ENCODE peak calls at places on chromosomes 6 and 20, in six cellular contexts. T is Panc1, P is SJSA1, S is upper lobe of left lung, M is tibial nerve, G is gastrocnemius medialis. C is an unnamed sample.

GRCh38 chr6:54586251-54586650 is 260.3 kb upstream of the FAM83B start:
- DNase-seq in T (no peak), P (no peak), S (no peak), M (no peak), G (no peak), C (no peak)

GRCh38 chr6:43223175-43223574 is 6.1 kb downstream of the DNPH1 start:
- DNase-seq in T (no peak), P (no peak), S (no peak), M (no peak), G (no peak), C (no peak)

GRCh38 chr20:45114465-45115385 is at the start of gene WFDC5:
- DNase-seq in T (no peak), P (no peak), S (no peak), M (no peak), G (no peak), C (no peak)

GRCh38 chr6:44407951-44408670 is 20.6 kb downstream of the CDC5L start:
- DNase-seq in T (no peak), P (no peak), S (no peak), M (no peak), G (no peak), C (no peak)

GRCh38 chr6:100105919-100106318 is 111.9 kb upstream of the MCHR2 start:
- DNase-seq in T (no peak), P (no peak), S (no peak), M (no peak), G (no peak), C (no peak)

GRCh38 chr20:33235696-33236095 is at the start of gene BPIFA1:
- DNase-seq in T (no peak), P (no peak), S (no peak), M (no peak), G (no peak), C (no peak)

GRCh38 chr6:156977527-156978291 is 200.5 kb downstream of the ARID1B start:
- DNase-seq in T (no peak), P (no peak), S (peak), M (no peak), G (peak), C (peak)

GRCh38 chr20:15113374-15113773 is 776.0 kb upstream of the FLRT3 start:
- DNase-seq in T (no peak), P (no peak), S (no peak), M (no peak), G (no peak), C (no peak)

GRCh38 chr6:142294681-142295080 is 7.1 kb upstream of the ADGRG6 start:
- DNase-seq in T (no peak), P (no peak), S (no peak), M (no peak), G (no peak), C (no peak)

GRCh38 chr6:11050735-11051134 is 6.6 kb upstream of the ELOVL2 start:
- DNase-seq in T (no peak), P (peak), S (no peak), M (no peak), G (no peak), C (no peak)

DNA sequence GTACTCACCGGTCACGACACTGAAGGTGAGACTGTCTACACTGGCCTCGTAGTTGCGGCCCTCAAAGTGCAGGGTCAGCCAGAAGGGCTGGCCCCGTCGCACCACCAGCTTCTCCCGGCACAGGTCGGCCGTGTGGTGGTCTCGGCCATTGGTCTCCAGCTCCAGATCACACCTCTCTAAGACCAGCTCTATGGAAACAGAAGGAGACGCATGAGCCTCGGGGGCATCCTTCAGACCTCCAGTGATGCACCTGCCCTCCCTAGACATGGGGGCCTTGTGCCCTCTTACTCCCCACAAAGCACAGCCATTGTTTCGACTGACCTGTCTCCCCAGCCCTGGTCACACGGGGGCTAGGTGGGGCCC is 3.7 kb downstream of the TGM2 start:
- DNase-seq in T (no peak), P (no peak), S (no peak), M (no peak), G (no peak), C (no peak)
- H3K27ac ChIP-seq in T (no peak), P (no peak), S (peak), M (no peak), G (peak), C (peak)

DNA sequence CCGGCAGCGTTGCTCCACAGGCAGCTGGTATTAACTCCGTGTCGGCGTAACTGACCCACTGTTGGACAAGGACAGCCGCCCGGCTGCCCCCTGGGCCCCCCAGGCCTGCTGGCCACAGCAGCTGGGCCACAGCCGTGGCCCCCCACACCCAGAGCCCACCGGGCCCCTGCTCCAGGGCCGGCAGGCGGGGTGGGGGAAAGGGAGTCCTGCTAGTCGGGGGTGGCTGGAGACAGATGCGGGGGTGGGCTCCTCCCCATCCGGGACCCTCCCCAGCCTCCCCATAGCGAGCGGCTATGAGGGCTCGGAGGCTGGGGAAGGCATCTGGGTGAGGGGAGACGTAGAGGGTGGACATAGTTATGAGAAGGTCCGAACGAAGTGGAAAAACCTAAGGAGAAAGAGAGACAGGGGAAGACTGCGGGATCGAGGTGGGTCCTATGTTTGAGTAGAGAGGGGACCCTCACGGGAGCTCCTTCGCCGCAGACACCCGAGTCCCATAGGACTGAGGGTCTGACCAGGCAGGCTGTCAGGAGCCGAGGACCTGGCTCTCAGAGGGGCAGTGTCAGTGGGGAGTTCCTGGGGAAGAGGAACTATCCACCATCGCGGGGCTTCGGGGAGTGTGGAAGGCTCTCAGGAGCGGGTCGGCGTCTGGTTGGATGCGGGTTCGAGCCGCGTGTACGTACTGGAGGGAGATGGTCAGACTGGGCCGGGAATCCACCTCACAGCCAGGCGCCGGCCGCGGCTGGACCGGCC is 511 bp downstream of the VARS1 start:
- DNase-seq in T (no peak), P (peak), S (no peak), M (no peak), G (no peak), C (peak)
- H3K4me3 ChIP-seq in T (peak), P (peak), S (peak), M (peak), G (peak), C (peak)

GRCh38 chr6:6751197-6751596 is 162.7 kb downstream of the LY86 start:
- DNase-seq in T (no peak), P (no peak), S (no peak), M (no peak), G (no peak), C (no peak)
- H3K27ac ChIP-seq in T (no peak), P (no peak), S (peak), M (no peak), G (peak), C (peak)

GRCh38 chr20:53950031-53950430 is 120.4 kb downstream of the BCAS1 start:
- DNase-seq in T (no peak), P (no peak), S (no peak), M (no peak), G (no peak), C (no peak)
- H3K4me3 ChIP-seq in T (no peak), P (no peak), S (no peak), M (no peak), G (no peak), C (no peak)

C was measured in heart right ventricle.